ENCODE peak calls at places on chromosomes 7 and 10, in four cellular contexts. Y is NCI-H1105 treated with DMSO at 0.1 percent for 48 hours; I is A549; T is stimulated activated CD4-positive, alpha-beta T cell treated with anti-CD3 and anti-CD28 coated beads, Interleukin-1b, Interleukin-23, amount 100 ng/mL, for 24 hours. B is an unnamed sample.

GRCh38 chr10:6130851-6131470 is 42.1 kb downstream of the RBM17 start:
- DNase-seq in Y (no peak), I (no peak), T (no peak), B (no peak)

GRCh38 chr10:25084447-25084846 is 68.0 kb downstream of the THNSL1 start:
- DNase-seq in Y (no peak), I (no peak), T (no peak), B (no peak)

GRCh38 chr10:118332948-118333710 is 9.0 kb downstream of the FAM204A start:
- DNase-seq in Y (peak; percentile 94), I (no peak), T (no peak), B (no peak)

GRCh38 chr10:93079663-93080349 is 6.1 kb downstream of the CYP26A1 start:
- DNase-seq in Y (no peak), I (no peak), T (no peak), B (no peak)

GRCh38 chr7:144513332-144513731 is 109.8 kb upstream of the NOBOX start:
- DNase-seq in Y (peak; percentile 47), I (peak; percentile 2), T (no peak), B (peak; percentile 49)

GRCh38 chr7:45980973-45981372 is 59.9 kb upstream of the IGFBP3 start:
- DNase-seq in Y (no peak), I (no peak), T (no peak), B (no peak)

GRCh38 chr7:131013716-131014115 is 279.7 kb upstream of the KLF14 start:
- DNase-seq in Y (no peak), I (no peak), T (no peak), B (no peak)

GRCh38 chr7:38525857-38526256 is 105.3 kb downstream of the AMPH start:
- DNase-seq in Y (no peak), I (no peak), T (no peak), B (no peak)

GRCh38 chr10:72308320-72308987 is 34.7 kb downstream of the DDIT4 start:
- DNase-seq in Y (no peak), I (no peak), T (no peak), B (no peak)

GRCh38 chr7:25710954-25711353 is 441.0 kb upstream of the NFE2L3 start:
- DNase-seq in Y (no peak), I (no peak), T (no peak), B (no peak)

GRCh38 chr7:141737118-141737835 is 881 bp upstream of the SSBP1 start:
- DNase-seq in Y (no peak), I (no peak), T (no peak), B (no peak)

GRCh38 chr7:121334875-121335648 is 6.3 kb downstream of the WNT16 start:
- DNase-seq in Y (no peak), I (no peak), T (no peak), B (no peak)

GRCh38 chr7:15084368-15084767 is 181.8 kb upstream of the DGKB start:
- DNase-seq in Y (no peak), I (no peak), T (no peak), B (no peak)

GRCh38 chr7:101245147-101245668 is 327 bp upstream of the FIS1 start:
- DNase-seq in Y (no peak), I (no peak), T (no peak), B (no peak)

GRCh38 chr7:96388166-96388565 is 66.3 kb upstream of the SLC25A13 start:
- DNase-seq in Y (no peak), I (no peak), T (no peak), B (no peak)

GRCh38 chr7:37028909-37029440 is 304.7 kb upstream of the AOAH start:
- DNase-seq in Y (no peak), I (no peak), T (peak; percentile 15), B (peak; percentile 24)

GRCh38 chr7:141649865-141650499 is 52.0 kb downstream of the DENND11 start:
- DNase-seq in Y (peak; percentile 88), I (peak; percentile 58), T (no peak), B (peak; percentile 55)

GRCh38 chr7:94623820-94624219 is 32.1 kb downstream of the SGCE start:
- DNase-seq in Y (no peak), I (no peak), T (no peak), B (peak; percentile 63)

GRCh38 chr7:14988941-14989340 is 86.4 kb upstream of the DGKB start:
- DNase-seq in Y (no peak), I (no peak), T (no peak), B (no peak)

GRCh38 chr7:134782121-134782623 is 2.7 kb downstream of the CALD1 start:
- DNase-seq in Y (no peak), I (no peak), T (no peak), B (no peak)

GRCh38 chr10:30811665-30812017 is 182.1 kb upstream of the LYZL2 start:
- DNase-seq in Y (no peak), I (no peak), T (no peak), B (no peak)

GRCh38 chr10:26331376-26331775 is 106.8 kb upstream of the APBB1IP start:
- DNase-seq in Y (no peak), I (no peak), T (no peak), B (no peak)

GRCh38 chr10:127849896-127850295 is 42.8 kb downstream of the CLRN3 start:
- DNase-seq in Y (no peak), I (no peak), T (no peak), B (no peak)

GRCh38 chr10:77493851-77494788 is 143.5 kb downstream of the KCNMA1 start:
- DNase-seq in Y (no peak), I (peak; percentile 36), T (no peak), B (no peak)

GRCh38 chr7:97015787-97016391 is 8.7 kb downstream of the DLX5 start:
- DNase-seq in Y (no peak), I (no peak), T (no peak), B (peak; percentile 69)

GRCh38 chr7:30705008-30705407 is 22.8 kb upstream of the CRHR2 start:
- DNase-seq in Y (no peak), I (no peak), T (no peak), B (no peak)

GRCh38 chr7:48089415-48089975 is 430 bp downstream of the UPP1 start:
- DNase-seq in Y (peak; percentile 83), I (no peak), T (peak; percentile 39), B (no peak)

GRCh38 chr7:45690762-45691150 is 116.6 kb downstream of the ADCY1 start:
- DNase-seq in Y (no peak), I (no peak), T (no peak), B (no peak)

GRCh38 chr10:100739516-100740368 is 5.6 kb upstream of the PAX2 start:
- DNase-seq in Y (peak; percentile 34), I (peak; percentile 71), T (no peak), B (no peak)

GRCh38 chr7:127770870-127771269 is 118.9 kb downstream of the SND1 start:
- DNase-seq in Y (no peak), I (no peak), T (no peak), B (no peak)

GRCh38 chr7:5217396-5217795 is 27.4 kb downstream of the WIPI2 start:
- DNase-seq in Y (no peak), I (no peak), T (no peak), B (no peak)